ENCODE peak calls at places on chromosomes 5 and 9, in seven cellular contexts. W is cardiac muscle cell, S is WTC11, C is gastrocnemius medialis, Q is RWPE1, O is body of pancreas, K is sigmoid colon. G is an unnamed sample.

GRCh38 chr5:136364307-136364706 is 1.0 kb downstream of the TRPC7 start:
- DNase-seq in W (no peak), S (no peak), C (no peak), Q (no peak), O (no peak), K (no peak), G (no peak)

GRCh38 chr5:17180330-17180843 is 37.0 kb upstream of the BASP1 start:
- DNase-seq in W (no peak), S (no peak), C (no peak), Q (no peak), O (no peak), K (no peak), G (no peak)

GRCh38 chr9:37407468-37407867 is 15.0 kb upstream of the GRHPR start:
- DNase-seq in W (no peak), S (no peak), C (no peak), Q (peak; percentile 28), O (no peak), K (no peak), G (no peak)

GRCh38 chr5:153783278-153783677 is 255.4 kb downstream of the FAM114A2 start:
- DNase-seq in W (no peak), S (no peak), C (no peak), Q (no peak), O (no peak), K (no peak), G (no peak)

GRCh38 chr5:176167800-176168199 is 70.4 kb upstream of the SIMC1 start:
- DNase-seq in W (no peak), S (no peak), C (no peak), Q (no peak), O (no peak), K (no peak), G (no peak)

GRCh38 chr5:155293605-155294178 is 280.1 kb downstream of the KIF4B start:
- DNase-seq in W (no peak), S (no peak), C (no peak), Q (no peak), O (no peak), K (no peak), G (no peak)

GRCh38 chr5:179879690-179880010 is 21.0 kb upstream of the MRNIP start:
- DNase-seq in W (no peak), S (no peak), C (no peak), Q (no peak), O (no peak), K (no peak), G (no peak)

GRCh38 chr5:165209101-165209727 is 1703.8 kb downstream of the MAT2B start:
- DNase-seq in W (peak; percentile 47), S (no peak), C (no peak), Q (peak; percentile 34), O (no peak), K (no peak), G (no peak)

GRCh38 chr5:171310334-171310815 is 1.3 kb downstream of the TLX3 start:
- DNase-seq in W (no peak), S (no peak), C (no peak), Q (no peak), O (no peak), K (no peak), G (no peak)

GRCh38 chr5:174688441-174689354 is 35.7 kb upstream of the MSX2 start:
- DNase-seq in W (no peak), S (no peak), C (no peak), Q (no peak), O (no peak), K (no peak), G (no peak)

GRCh38 chr9:91059713-91060112 is 258.1 kb downstream of the SYK start:
- DNase-seq in W (no peak), S (no peak), C (no peak), Q (no peak), O (no peak), K (no peak), G (no peak)

GRCh38 chr5:79878721-79879336 is 112.2 kb downstream of the MTX3 start:
- DNase-seq in W (no peak), S (peak; percentile 78), C (no peak), Q (peak; percentile 33), O (no peak), K (no peak), G (no peak)
- TF ChIP-seq CTCF in W (peak; percentile 39), S (peak; percentile 66), C (no peak), Q (no peak), O (no peak), K (no peak), G (peak; percentile 18)

GRCh38 chr9:99012957-99013512 is 69.3 kb downstream of the COL15A1 start:
- DNase-seq in W (no peak), S (no peak), C (no peak), Q (no peak), O (no peak), K (no peak), G (no peak)
- TF ChIP-seq CTCF in W (no peak), S (no peak), C (no peak), Q (no peak), O (peak; percentile 33), K (no peak), G (peak; percentile 65)

DNA sequence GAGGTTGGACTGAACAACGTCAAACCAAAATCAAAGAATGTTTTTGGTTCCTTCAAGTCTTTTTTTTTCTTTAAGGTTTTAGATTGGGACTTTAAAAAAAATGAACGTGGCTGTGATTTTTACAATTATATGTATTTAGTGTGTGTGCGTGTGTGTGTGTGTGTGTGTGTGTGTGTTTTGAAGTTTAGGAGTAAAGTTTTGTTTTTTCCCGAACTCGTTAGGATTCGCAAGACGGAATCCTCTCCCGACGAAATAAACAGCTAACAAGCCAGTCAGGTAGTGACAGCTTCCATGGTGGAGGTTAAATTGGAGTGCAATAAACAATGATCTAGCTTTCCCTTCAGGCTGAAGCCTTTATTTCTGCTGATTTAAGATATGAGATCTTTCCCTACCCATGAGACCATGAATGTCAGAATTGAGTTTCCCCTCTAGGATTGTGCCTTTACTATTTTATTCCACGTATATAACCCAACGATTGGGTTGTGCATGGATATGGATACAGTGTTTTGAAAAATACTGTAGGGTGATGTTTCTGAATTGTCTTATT is 1.2 kb downstream of the KIAA1958 start:
- DNase-seq in W (no peak), S (no peak), C (no peak), Q (peak; percentile 12), O (no peak), K (no peak), G (no peak)
- TF ChIP-seq CTCF in W (no peak), S (no peak), C (no peak), Q (no peak), O (no peak), K (no peak), G (no peak)

GRCh38 chr9:35660966-35661413 is 2.9 kb downstream of the CCDC107 start:
- DNase-seq in W (peak; percentile 42), S (no peak), C (no peak), Q (no peak), O (peak; percentile 43), K (peak; percentile 80), G (no peak)
- TF ChIP-seq CTCF in W (peak; percentile 37), S (no peak), C (peak; percentile 32), Q (peak; percentile 54), O (peak; percentile 22), K (peak; percentile 34), G (peak; percentile 51)

DNA sequence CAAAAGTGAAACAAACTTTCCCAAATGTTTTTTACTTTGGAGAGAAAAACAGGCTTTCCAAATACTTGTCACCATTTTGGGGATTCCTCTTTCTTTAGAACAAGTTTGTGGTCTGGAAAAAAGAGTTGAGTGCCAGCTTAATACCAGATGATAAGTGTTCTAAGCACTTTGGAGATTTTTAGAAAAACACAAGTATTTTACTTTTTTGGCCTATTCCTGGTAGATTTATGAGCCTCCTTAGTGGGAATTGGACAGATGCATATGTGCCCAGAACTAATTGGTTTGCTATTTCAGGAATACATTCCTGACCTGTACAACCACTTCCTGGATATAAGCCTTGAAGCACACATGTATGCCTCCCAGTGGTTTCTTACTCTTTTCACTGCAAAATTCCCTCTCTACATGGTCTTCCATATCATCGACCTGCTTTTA is 40.5 kb downstream of the GPR21 start:
- DNase-seq in W (peak; percentile 59), S (no peak), C (no peak), Q (no peak), O (no peak), K (no peak), G (no peak)
- TF ChIP-seq CTCF in W (no peak), S (no peak), C (no peak), Q (no peak), O (no peak), K (no peak), G (no peak)

DNA sequence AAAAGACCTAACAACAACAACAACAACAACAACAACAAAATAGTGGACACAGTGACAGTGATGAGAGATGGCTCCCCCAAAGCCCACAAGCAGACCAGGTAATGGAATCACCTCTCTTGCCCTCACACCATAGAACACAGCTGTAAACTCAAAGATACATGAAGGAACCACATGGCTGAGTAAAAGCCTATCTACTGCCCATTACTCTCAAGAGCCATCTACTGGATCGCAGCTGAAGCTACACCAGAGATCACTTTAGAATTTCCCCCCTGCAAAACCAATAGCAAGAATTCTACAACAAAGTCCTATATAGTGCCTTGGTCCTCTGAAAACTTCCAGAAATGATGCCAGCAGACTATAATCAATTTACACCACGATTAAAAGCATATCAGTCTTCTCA is 1537.6 kb upstream of the CDH9 start:
- DNase-seq in W (peak; percentile 29), S (no peak), C (no peak), Q (no peak), O (no peak), K (no peak), G (no peak)
- TF ChIP-seq CTCF in W (peak; percentile 37), S (no peak), C (no peak), Q (no peak), O (no peak), K (no peak), G (no peak)

DNA sequence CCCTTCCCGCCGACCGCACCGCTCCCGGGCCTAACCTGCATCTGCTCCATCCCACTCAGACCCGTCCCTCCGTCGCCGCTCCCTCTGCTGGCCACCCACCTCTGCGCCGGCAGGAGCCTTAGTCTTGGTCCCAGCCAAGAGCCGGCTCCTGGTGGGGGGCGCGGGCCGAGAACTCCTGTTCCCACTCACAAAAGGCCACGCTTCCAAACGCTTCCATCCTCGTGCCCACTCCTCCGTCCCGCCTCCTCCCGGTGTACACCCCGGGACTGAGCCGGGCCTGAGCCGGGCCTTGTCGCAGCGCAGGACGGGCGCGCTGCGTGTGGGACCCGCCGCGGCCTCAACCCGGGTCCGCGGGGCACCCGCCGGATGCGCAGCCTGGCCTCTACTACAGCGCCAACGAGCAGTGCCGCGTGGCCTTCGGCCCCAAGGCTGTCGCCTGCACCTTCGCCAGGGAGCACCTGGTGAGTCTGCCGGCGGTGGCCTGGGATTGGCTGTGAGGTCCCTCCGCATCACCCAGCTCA is 7.5 kb downstream of the ADAMTS13 start:
- DNase-seq in W (peak; percentile 42), S (peak; percentile 88), C (no peak), Q (peak; percentile 67), O (no peak), K (no peak), G (peak; percentile 23)
- TF ChIP-seq CTCF in W (peak; percentile 45), S (no peak), C (no peak), Q (peak; percentile 64), O (no peak), K (no peak), G (no peak)